ENCODE peak calls at places on chromosomes 4 and X, in eight cellular contexts. K is LHCN-M2; O is activated naive CD4-positive, alpha-beta T cell treated with Interleukin-2 at 50 U/mL for 16 hours; W is fibroblast of pulmonary artery; D is KG1; C is stimulated activated CD4-positive, alpha-beta T cell treated with anti-CD3 and anti-CD28 coated beads, Interleukin-1b, Interleukin-23, amount 100 ng/mL, for 24 hours; S is mucosa of gallbladder; U is HCEC 1CT. B is an unnamed sample.

GRCh38 chr4:140038031-140038533 is 115.9 kb downstream of the MAML3 start:
- DNase-seq in O (no peak), U (no peak), S (no peak), C (no peak), W (peak; percentile 47), K (no peak), D (no peak), B (no peak)

GRCh38 chr4:154018659-154019058 is 229.8 kb upstream of the SFRP2 start:
- DNase-seq in S (no peak), D (no peak), U (no peak), W (no peak), C (peak; percentile 2), O (peak; percentile 8), K (no peak), B (no peak)

GRCh38 chrX:38468758-38469157 is 92.6 kb upstream of the TSPAN7 start:
- DNase-seq in D (no peak), U (no peak), O (no peak), C (no peak), S (no peak), K (no peak), W (no peak), B (no peak)

GRCh38 chrX:15718283-15718970 is 19.6 kb upstream of the CA5B start:
- DNase-seq in O (no peak), C (no peak), S (no peak), K (no peak), W (no peak), D (no peak), U (no peak), B (no peak)

GRCh38 chrX:34886011-34886410 is 56.6 kb upstream of the FAM47B start:
- DNase-seq in U (no peak), C (no peak), S (no peak), O (no peak), W (peak; percentile 26), K (no peak), D (no peak), B (no peak)

GRCh38 chrX:48046846-48047245 is 24.6 kb downstream of the ZNF630 start:
- DNase-seq in C (no peak), K (no peak), D (no peak), S (no peak), W (no peak), O (no peak), U (no peak), B (no peak)

GRCh38 chr4:38085394-38086150 is 125.4 kb downstream of the PTTG2 start:
- DNase-seq in W (no peak), D (no peak), S (no peak), U (no peak), O (no peak), C (no peak), K (peak; percentile 84), B (no peak)

GRCh38 chr4:55793479-55793878 is 26.1 kb upstream of the EXOC1L start:
- DNase-seq in C (no peak), O (no peak), U (no peak), W (no peak), S (no peak), D (no peak), K (no peak), B (no peak)

GRCh38 chr4:144894525-144894924 is 203.5 kb downstream of the ANAPC10 start:
- DNase-seq in O (no peak), S (no peak), W (peak; percentile 94), C (no peak), K (peak; percentile 85), D (no peak), U (no peak), B (no peak)

GRCh38 chr4:78451407-78451806 is 100.2 kb upstream of the ANXA3 start:
- DNase-seq in D (no peak), W (no peak), C (no peak), O (no peak), U (no peak), S (no peak), K (no peak), B (no peak)